ENCODE peak calls at places on chromosomes 16 and 17, in eight cellular contexts. U, P, F, W, G, N, I and E are unnamed samples.

GRCh38 chr17:48816774-48817590 is at the start of gene TTLL6:
- DNase-seq in U (peak), P (peak), F (peak), W (peak), G (peak), N (peak), I (no peak), E (peak)

GRCh38 chr16:14505846-14506245 is 124.2 kb downstream of the PARN start:
- DNase-seq in U (peak), P (no peak), F (no peak), W (no peak), G (peak), N (no peak), I (no peak), E (no peak)

GRCh38 chr16:2237552-2238395 is 1.5 kb downstream of the DNASE1L2 start:
- DNase-seq in U (peak), P (no peak), F (no peak), W (no peak), G (no peak), N (no peak), I (no peak), E (peak)

GRCh38 chr16:23826528-23827244 is 9.1 kb upstream of the PRKCB start:
- DNase-seq in U (no peak), P (no peak), F (no peak), W (no peak), G (no peak), N (no peak), I (peak), E (no peak)

GRCh38 chr16:15049581-15050180 is 6.2 kb downstream of the NTAN1 start:
- DNase-seq in U (peak), P (no peak), F (no peak), W (no peak), G (no peak), N (no peak), I (no peak), E (no peak)

GRCh38 chr17:78131172-78132085 is 858 bp downstream of the TMC8 start:
- DNase-seq in U (peak), P (peak), F (no peak), W (no peak), G (peak), N (no peak), I (peak), E (no peak)

GRCh38 chr16:53068423-53068833 is 13.6 kb downstream of the CHD9 start:
- DNase-seq in U (no peak), P (no peak), F (no peak), W (no peak), G (no peak), N (no peak), I (no peak), E (no peak)

GRCh38 chr16:1037023-1037933 is 35.3 kb upstream of the SSTR5 start:
- DNase-seq in U (no peak), P (no peak), F (peak), W (no peak), G (peak), N (no peak), I (no peak), E (no peak)

GRCh38 chr17:50304781-50305404 is 30.6 kb downstream of the TMEM92 start:
- DNase-seq in U (peak), P (no peak), F (peak), W (no peak), G (peak), N (no peak), I (no peak), E (no peak)

GRCh38 chr16:89473791-89474414 is 16.5 kb downstream of the ANKRD11 start:
- DNase-seq in U (peak), P (no peak), F (peak), W (no peak), G (peak), N (no peak), I (no peak), E (no peak)

GRCh38 chr17:27578718-27579085 is 52.3 kb upstream of the LGALS9 start:
- DNase-seq in U (no peak), P (peak), F (peak), W (no peak), G (peak), N (no peak), I (no peak), E (no peak)

GRCh38 chr16:15509593-15510520 is 75.5 kb downstream of the BMERB1 start:
- DNase-seq in U (peak), P (no peak), F (no peak), W (no peak), G (peak), N (no peak), I (no peak), E (no peak)

GRCh38 chr17:8885968-8886674 is 18.6 kb upstream of the PIK3R6 start:
- DNase-seq in U (no peak), P (no peak), F (no peak), W (no peak), G (no peak), N (no peak), I (no peak), E (no peak)

GRCh38 chr17:14922421-14922820 is 342.7 kb downstream of the PMP22 start:
- DNase-seq in U (peak), P (no peak), F (peak), W (no peak), G (peak), N (no peak), I (no peak), E (no peak)

GRCh38 chr17:62675260-62675659 is 47.8 kb downstream of the MRC2 start:
- DNase-seq in U (no peak), P (no peak), F (no peak), W (no peak), G (no peak), N (no peak), I (no peak), E (no peak)